ENCODE peak calls at places on chromosomes 3 and 15, in eight cellular contexts. E is retina; L is nephron progenitor cell; A is AG04450; Z is GM23338; F is Right ventricle myocardium inferior; D is effector CD4-positive, alpha-beta T cell; R is activated gamma-delta T cell treated with Interleukin-2 at 50 U/mL for 16 hours. M is an unnamed sample.

GRCh38 chr3:126551839-126552687 is 6.7 kb downstream of the C3orf22 start:
- DNase-seq in F (no peak), R (no peak), E (peak), A (no peak), Z (no peak), D (no peak), L (no peak), M (no peak)

GRCh38 chr3:73470851-73471250 is 153.9 kb downstream of the PDZRN3 start:
- DNase-seq in Z (no peak), E (no peak), D (no peak), A (no peak), R (no peak), L (no peak), F (no peak), M (no peak)

GRCh38 chr3:25836579-25836978 is 46.7 kb downstream of the OXSM start:
- DNase-seq in D (no peak), Z (no peak), A (no peak), F (no peak), R (no peak), L (no peak), E (no peak), M (no peak)

GRCh38 chr15:67744331-67745058 is 80.8 kb upstream of the SKOR1 start:
- DNase-seq in L (no peak), Z (no peak), E (no peak), D (no peak), F (no peak), A (no peak), R (no peak), M (no peak)

GRCh38 chr3:38573606-38574005 is 75.9 kb downstream of the SCN5A start:
- DNase-seq in Z (no peak), F (peak), R (no peak), E (no peak), L (no peak), A (no peak), D (no peak), M (no peak)

GRCh38 chr3:141793476-141794260 is 30.5 kb downstream of the GRK7 start:
- DNase-seq in E (no peak), L (no peak), R (no peak), F (no peak), D (no peak), A (no peak), Z (peak), M (no peak)

GRCh38 chr3:180073561-180073960 is 36.8 kb upstream of the PEX5L start:
- DNase-seq in E (no peak), D (no peak), L (no peak), Z (no peak), A (no peak), F (no peak), R (no peak), M (no peak)

GRCh38 chr3:64848822-64849221 is 161.0 kb upstream of the ADAMTS9 start:
- DNase-seq in Z (no peak), D (no peak), F (no peak), R (no peak), A (no peak), L (no peak), E (no peak), M (no peak)

GRCh38 chr3:122233109-122233952 is 49.9 kb downstream of the CASR start:
- DNase-seq in F (no peak), L (no peak), A (no peak), D (no peak), E (no peak), Z (no peak), R (no peak), M (no peak)

GRCh38 chr15:59998256-59999063 is 5.7 kb upstream of the FOXB1 start:
- DNase-seq in F (no peak), E (peak), Z (peak), D (no peak), L (no peak), A (no peak), R (no peak), M (no peak)